ENCODE peak calls at places on chromosomes 3 and 15, in nine cellular contexts. N, M, C, Q, S, B, V, R and E are unnamed samples.

GRCh38 chr3:114624047-114624445 is 330.2 kb downstream of the TIGIT start:
- DNase-seq in N (peak; percentile 41), M (peak; percentile 92), C (no peak), Q (peak; percentile 9), S (peak; percentile 35), B (peak; percentile 68), V (peak; percentile 92), R (no peak), E (no peak)

GRCh38 chr3:2205692-2206091 is 107.0 kb downstream of the CNTN4 start:
- DNase-seq in N (no peak), M (no peak), C (no peak), Q (no peak), S (no peak), B (no peak), V (no peak), R (no peak), E (no peak)

GRCh38 chr3:127746400-127747057 is 73.8 kb downstream of the ABTB1 start:
- DNase-seq in N (peak; percentile 95), M (no peak), C (no peak), Q (no peak), S (peak; percentile 64), B (no peak), V (no peak), R (no peak), E (no peak)

GRCh38 chr3:78660958-78661357 is 1106.8 kb downstream of the ROBO1 start:
- DNase-seq in N (no peak), M (no peak), C (no peak), Q (no peak), S (no peak), B (peak; percentile 37), V (no peak), R (no peak), E (no peak)

GRCh38 chr3:130834476-130834875 is 59.4 kb upstream of the ATP2C1 start:
- DNase-seq in N (no peak), M (no peak), C (no peak), Q (no peak), S (no peak), B (no peak), V (no peak), R (no peak), E (no peak)

GRCh38 chr15:76150508-76150907 is 90.7 kb downstream of the TMEM266 start:
- DNase-seq in N (no peak), M (no peak), C (peak; percentile 45), Q (no peak), S (peak; percentile 14), B (no peak), V (no peak), R (no peak), E (peak; percentile 69)

GRCh38 chr3:32569540-32570425 is 875 bp downstream of the DYNC1LI1 start:
- DNase-seq in N (peak; percentile 62), M (peak; percentile 83), C (peak; percentile 91), Q (peak; percentile 57), S (peak; percentile 74), B (peak; percentile 47), V (peak; percentile 92), R (no peak), E (peak; percentile 67)

GRCh38 chr15:69697913-69698312 is 245.3 kb downstream of the RPLP1 start:
- DNase-seq in N (no peak), M (no peak), C (no peak), Q (no peak), S (no peak), B (no peak), V (no peak), R (no peak), E (no peak)

GRCh38 chr3:166734734-166735133 is 645.4 kb downstream of the ZBBX start:
- DNase-seq in N (no peak), M (no peak), C (no peak), Q (no peak), S (no peak), B (no peak), V (no peak), R (no peak), E (no peak)

GRCh38 chr3:29144807-29145206 is 136.1 kb upstream of the RBMS3 start:
- DNase-seq in N (peak; percentile 18), M (peak; percentile 71), C (no peak), Q (no peak), S (peak; percentile 8), B (peak; percentile 18), V (no peak), R (no peak), E (no peak)

GRCh38 chr15:95998935-95999334 is 331.6 kb upstream of the NR2F2 start:
- DNase-seq in N (no peak), M (no peak), C (no peak), Q (no peak), S (no peak), B (no peak), V (no peak), R (no peak), E (no peak)

GRCh38 chr3:51984269-51984647 is 923 bp downstream of the ACY1 start:
- DNase-seq in N (no peak), M (no peak), C (no peak), Q (no peak), S (no peak), B (no peak), V (no peak), R (no peak), E (no peak)

GRCh38 chr15:47390208-47390765 is 327.0 kb upstream of the SEMA6D start:
- DNase-seq in N (no peak), M (no peak), C (no peak), Q (no peak), S (no peak), B (no peak), V (no peak), R (no peak), E (no peak)
- H3K4me3 ChIP-seq in N (no peak overlapping the region), M (no peak overlapping the region), C (no peak overlapping the region), Q (no peak overlapping the region), S (no peak overlapping the region), B (no peak overlapping the region), V (no peak overlapping the region), R (no peak overlapping the region), E (no peak overlapping the region)

GRCh38 chr3:195198424-195199346 is 72.3 kb downstream of the XXYLT1 start:
- DNase-seq in N (no peak), M (peak; percentile 35), C (no peak), Q (peak; percentile 85), S (no peak), B (no peak), V (no peak), R (no peak), E (peak; percentile 24)
- TF ChIP-seq EP300 in N (no peak), M (no peak), C (no peak), Q (peak; percentile 87), S (no peak), B (no peak), V (no peak), R (no peak), E (no peak)

GRCh38 chr3:122635789-122636188 is 44.9 kb upstream of the PARP14 start:
- DNase-seq in N (no peak), M (no peak), C (no peak), Q (no peak), S (no peak), B (no peak), V (no peak), R (no peak), E (no peak)
- H3K27ac ChIP-seq in N (no peak overlapping the region), M (no peak overlapping the region), C (no peak overlapping the region), Q (no peak overlapping the region), S (no peak overlapping the region), B (no peak overlapping the region), V (no peak overlapping the region), R (no peak overlapping the region), E (no peak overlapping the region)

GRCh38 chr15:49876401-49877038 is 242.5 kb downstream of the ATP8B4 start:
- DNase-seq in N (peak; percentile 37), M (no peak), C (peak; percentile 49), Q (no peak), S (no peak), B (no peak), V (peak; percentile 45), R (no peak), E (no peak)
- H3K4me3 ChIP-seq in N (no peak overlapping the region), M (no peak overlapping the region), C (no peak overlapping the region), Q (no peak overlapping the region), S (no peak overlapping the region), B (no peak overlapping the region), V (no peak overlapping the region), R (no peak overlapping the region), E (no peak overlapping the region)